ENCODE peak calls at places on chromosomes 3 and 15, in seven cellular contexts. X is colonic mucosa, Z is cardiac muscle cell, Y is H9, D is thoracic aorta, T is WTC11, K is coronary artery. Q is an unnamed sample.

GRCh38 chr3:58025824-58026579 is 17.8 kb downstream of the FLNB start:
- DNase-seq in X (peak), Z (peak), Y (no peak), D (no peak), T (no peak), K (no peak), Q (peak)

GRCh38 chr15:68849477-68849876 is 28.8 kb upstream of the ANP32A start:
- DNase-seq in X (no peak), Z (no peak), Y (no peak), D (no peak), T (no peak), K (no peak), Q (no peak)

GRCh38 chr3:16838561-16838960 is 46.2 kb upstream of the PLCL2 start:
- DNase-seq in X (peak), Z (no peak), Y (no peak), D (no peak), T (no peak), K (no peak), Q (no peak)

GRCh38 chr15:66815322-66815721 is 113.3 kb downstream of the SMAD6 start:
- DNase-seq in X (no peak), Z (peak), Y (no peak), D (no peak), T (no peak), K (no peak), Q (no peak)

GRCh38 chr3:28376424-28376823 is 27.8 kb upstream of the AZI2 start:
- DNase-seq in X (no peak), Z (peak), Y (no peak), D (no peak), T (no peak), K (no peak), Q (no peak)

GRCh38 chr15:31338879-31339557 is 12.4 kb downstream of the KLF13 start:
- DNase-seq in X (no peak), Z (peak), Y (peak), D (peak), T (no peak), K (peak), Q (peak)

GRCh38 chr15:61195116-61196002 is 33.7 kb downstream of the RORA start:
- DNase-seq in X (peak), Z (peak), Y (no peak), D (no peak), T (no peak), K (no peak), Q (no peak)

GRCh38 chr15:59594493-59594942 is 17.1 kb upstream of the GCNT3 start:
- DNase-seq in X (peak), Z (peak), Y (no peak), D (no peak), T (no peak), K (no peak), Q (no peak)

GRCh38 chr3:31077021-31077601 is 182.7 kb upstream of the GADL1 start:
- DNase-seq in X (no peak), Z (peak), Y (no peak), D (no peak), T (no peak), K (no peak), Q (no peak)

GRCh38 chr3:156685198-156685597 is 10.8 kb downstream of the TIPARP start:
- DNase-seq in X (no peak), Z (peak), Y (no peak), D (no peak), T (no peak), K (no peak), Q (no peak)

GRCh38 chr15:77291107-77291506 is 128.8 kb downstream of the PEAK1 start:
- DNase-seq in X (no peak), Z (no peak), Y (no peak), D (no peak), T (no peak), K (no peak), Q (no peak)

GRCh38 chr15:68576253-68577236 is 2.2 kb upstream of the CORO2B start:
- DNase-seq in X (no peak), Z (no peak), Y (no peak), D (no peak), T (no peak), K (no peak), Q (no peak)

GRCh38 chr3:88816445-88816844 is 291.0 kb upstream of the EPHA3 start:
- DNase-seq in X (no peak), Z (no peak), Y (no peak), D (no peak), T (no peak), K (no peak), Q (no peak)

GRCh38 chr3:141294848-141295247 is 63.2 kb downstream of the PXYLP1 start:
- DNase-seq in X (no peak), Z (peak), Y (no peak), D (no peak), T (no peak), K (no peak), Q (no peak)

GRCh38 chr15:40445411-40446055 is 4.8 kb downstream of the BAHD1 start:
- DNase-seq in X (no peak), Z (no peak), Y (no peak), D (no peak), T (no peak), K (no peak), Q (no peak)

GRCh38 chr3:161413127-161413854 is 42.0 kb upstream of the SPTSSB start:
- DNase-seq in X (no peak), Z (peak), Y (no peak), D (peak), T (no peak), K (no peak), Q (no peak)

GRCh38 chr3:9749333-9749662 is 454 bp upstream of the OGG1 start:
- DNase-seq in X (no peak), Z (no peak), Y (no peak), D (no peak), T (no peak), K (no peak), Q (peak)

GRCh38 chr3:45218578-45219390 is 7.3 kb downstream of the TMEM158 start:
- DNase-seq in X (no peak), Z (peak), Y (no peak), D (no peak), T (no peak), K (no peak), Q (no peak)

GRCh38 chr15:85473455-85473854 is 93.1 kb downstream of the AKAP13 start:
- DNase-seq in X (no peak), Z (peak), Y (no peak), D (no peak), T (no peak), K (no peak), Q (no peak)

GRCh38 chr15:66875588-66876422 is 173.8 kb downstream of the SMAD6 start:
- DNase-seq in X (peak), Z (no peak), Y (no peak), D (no peak), T (no peak), K (peak), Q (no peak)

GRCh38 chr3:5112043-5112442 is 10.0 kb upstream of the ARL8B start:
- DNase-seq in X (no peak), Z (no peak), Y (no peak), D (no peak), T (no peak), K (no peak), Q (no peak)

GRCh38 chr3:71994203-71994602 is 209.3 kb upstream of the PROK2 start:
- DNase-seq in X (no peak), Z (no peak), Y (no peak), D (no peak), T (no peak), K (no peak), Q (no peak)

GRCh38 chr3:179716811-179717210 is 64.0 kb downstream of the USP13 start:
- DNase-seq in X (no peak), Z (peak), Y (no peak), D (no peak), T (no peak), K (no peak), Q (no peak)

GRCh38 chr3:5035113-5035512 is 55.9 kb downstream of the BHLHE40 start:
- DNase-seq in X (no peak), Z (no peak), Y (no peak), D (no peak), T (no peak), K (no peak), Q (no peak)

GRCh38 chr15:98347001-98347400 is 301.3 kb upstream of the IGF1R start:
- DNase-seq in X (no peak), Z (no peak), Y (no peak), D (no peak), T (no peak), K (no peak), Q (no peak)

GRCh38 chr3:122974764-122975162 is 52.8 kb downstream of the SEMA5B start:
- DNase-seq in X (no peak), Z (peak), Y (no peak), D (peak), T (no peak), K (no peak), Q (no peak)

GRCh38 chr3:146476094-146476740 is 6.9 kb upstream of the PLSCR2 start:
- DNase-seq in X (no peak), Z (no peak), Y (no peak), D (no peak), T (no peak), K (no peak), Q (no peak)

GRCh38 chr3:111989061-111989678 is 9.6 kb upstream of the TAGLN3 start:
- DNase-seq in X (no peak), Z (peak), Y (no peak), D (no peak), T (no peak), K (no peak), Q (no peak)

GRCh38 chr3:49500408-49501257 is 30.6 kb downstream of the DAG1 start:
- DNase-seq in X (peak), Z (peak), Y (no peak), D (peak), T (no peak), K (peak), Q (no peak)

GRCh38 chr15:64354683-64355558 is 1.1 kb downstream of the CSNK1G1 start:
- DNase-seq in X (no peak), Z (no peak), Y (no peak), D (no peak), T (no peak), K (no peak), Q (no peak)

GRCh38 chr3:150421799-150422548 is 13.9 kb downstream of the TSC22D2 start:
- DNase-seq in X (no peak), Z (peak), Y (no peak), D (no peak), T (no peak), K (no peak), Q (no peak)

GRCh38 chr15:88664151-88664778 is 25.4 kb downstream of the ISG20 start:
- DNase-seq in X (no peak), Z (peak), Y (no peak), D (no peak), T (no peak), K (peak), Q (no peak)

DNA sequence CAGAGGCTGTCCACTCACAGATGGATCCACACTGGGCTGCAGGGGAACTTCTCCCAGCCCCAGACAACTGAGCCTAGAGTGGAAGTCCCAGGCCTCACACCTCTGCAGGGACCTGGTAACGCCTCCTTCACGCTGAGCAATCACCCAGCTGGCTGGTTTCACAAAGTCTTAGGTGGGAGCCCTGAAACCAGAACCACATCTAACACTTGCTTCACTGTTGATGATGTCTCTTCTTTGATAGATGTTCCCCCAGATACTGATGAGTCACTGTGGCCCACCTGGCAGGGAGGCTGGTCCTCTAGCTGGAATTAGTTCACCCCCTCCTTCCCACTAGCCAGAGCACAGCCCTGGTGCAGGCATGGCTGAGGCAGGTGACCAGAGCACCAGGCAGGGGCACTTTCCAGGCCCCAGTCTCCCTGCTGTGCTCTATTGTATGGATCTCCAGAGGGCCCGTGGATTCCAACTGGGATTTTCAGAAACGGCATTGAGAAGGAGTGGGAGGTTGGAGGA is 33.5 kb downstream of the MYL3 start:
- DNase-seq in X (no peak), Z (no peak), Y (no peak), D (no peak), T (no peak), K (no peak), Q (no peak)
- TF ChIP-seq CTCF in X (no peak), Z (no peak), Y (no peak), D (no peak), T (no peak), K (no peak), Q (no peak)

GRCh38 chr15:44427756-44428724 is 611 bp downstream of the CTDSPL2 start:
- DNase-seq in X (peak), Z (peak), Y (no peak), D (no peak), T (peak), K (no peak), Q (peak)
- TF ChIP-seq CTCF in X (peak), Z (no peak), Y (peak), D (no peak), T (no peak), K (no peak), Q (no peak)

DNA sequence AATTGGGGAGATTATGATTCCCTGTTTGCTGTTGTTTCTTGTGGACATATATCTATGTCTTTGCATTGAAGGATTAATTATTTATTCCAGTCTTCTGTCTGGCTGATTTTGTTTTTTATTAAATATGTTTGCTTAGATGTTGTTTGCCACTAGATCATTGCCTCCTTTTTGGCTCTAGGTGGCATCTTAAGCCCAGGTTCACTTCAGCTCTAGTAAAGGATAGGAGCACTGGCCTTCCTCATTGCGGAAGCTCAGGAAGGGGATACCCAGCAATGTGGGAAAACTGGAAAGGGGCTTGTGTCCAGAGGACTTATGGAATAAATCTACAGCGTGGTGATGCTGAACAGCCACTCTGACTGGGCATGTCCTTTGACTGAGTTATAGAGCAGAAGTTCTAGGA is 821.6 kb downstream of the PDCD6IP start:
- DNase-seq in X (no peak), Z (no peak), Y (peak), D (no peak), T (no peak), K (no peak), Q (no peak)
- TF ChIP-seq CTCF in X (no peak), Z (no peak), Y (peak), D (no peak), T (no peak), K (no peak), Q (no peak)

DNA sequence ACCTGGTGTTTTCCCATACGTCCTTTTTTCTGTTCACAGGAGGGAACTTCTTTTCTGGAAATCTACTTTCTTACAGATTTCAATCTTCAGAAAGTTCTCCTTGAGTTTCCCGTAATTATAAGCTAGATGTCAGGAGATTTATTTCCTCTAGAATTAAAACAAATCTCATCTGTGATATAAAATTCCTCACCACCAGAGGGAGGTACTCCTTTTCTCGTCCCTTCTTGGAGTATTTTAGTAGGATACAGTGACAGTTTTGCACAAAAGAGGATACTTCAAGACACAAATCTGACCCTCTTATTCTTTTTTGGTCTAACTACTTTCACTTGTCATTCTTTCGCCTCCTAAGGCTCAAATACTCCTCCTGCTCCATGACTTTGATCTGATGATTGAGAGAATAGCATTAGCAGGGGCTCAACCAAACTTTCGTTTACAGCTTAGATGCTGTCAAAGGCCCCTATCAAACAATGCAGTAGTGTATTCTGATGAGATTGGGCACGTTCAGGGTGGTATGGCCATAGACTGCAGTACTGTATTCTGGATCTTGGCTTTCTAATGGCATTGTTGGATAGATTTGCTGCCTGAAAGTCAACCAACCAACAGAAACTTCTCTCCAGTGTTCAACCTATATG is 38.0 kb downstream of the TMEM41A start:
- DNase-seq in X (no peak), Z (peak), Y (no peak), D (no peak), T (no peak), K (no peak), Q (no peak)
- TF ChIP-seq CTCF in X (peak), Z (peak), Y (peak), D (no peak), T (no peak), K (no peak), Q (peak)

DNA sequence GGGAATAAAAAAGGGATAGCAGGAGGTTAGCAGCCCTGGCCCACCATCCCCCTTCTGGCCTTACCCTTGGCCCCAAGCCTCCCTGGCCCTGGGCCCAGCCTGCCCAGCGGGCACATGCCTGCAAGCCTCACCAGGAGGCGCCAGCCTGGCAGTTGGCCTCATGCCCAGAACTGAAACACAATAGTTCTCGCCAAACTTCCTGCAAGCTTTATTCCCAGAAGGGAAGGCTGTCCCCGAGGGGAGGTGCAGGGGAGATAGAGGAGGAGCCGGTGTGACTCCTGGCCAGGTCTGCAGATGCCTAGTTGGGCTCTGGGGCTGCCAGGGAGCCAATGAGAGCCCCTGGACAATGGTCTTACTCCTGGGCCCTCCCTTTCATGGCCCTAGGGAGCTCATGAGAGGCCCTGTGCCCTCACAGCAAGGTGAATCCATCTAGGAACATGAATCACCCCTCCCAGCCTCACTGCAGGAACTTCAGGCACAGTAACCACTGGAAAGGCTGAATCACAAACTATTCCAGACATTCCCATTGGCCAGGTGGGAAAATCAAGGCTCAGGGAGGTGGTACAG is 4.0 kb downstream of the CCDC33 start:
- DNase-seq in X (peak), Z (peak), Y (peak), D (peak), T (peak), K (peak), Q (no peak)
- TF ChIP-seq CTCF in X (peak), Z (peak), Y (peak), D (peak), T (no peak), K (no peak), Q (no peak)